ENCODE peak calls at places on chromosome 6, in nine cellular contexts. Z, I, L, S, F, R, U, E and D are unnamed samples.

GRCh38 chr6:125945378-125946141 is 11.0 kb upstream of the HINT3 start:
- DNase-seq in R (no peak), I (no peak), L (no peak), E (peak; percentile 75), Z (peak; percentile 91), F (peak; percentile 80), S (no peak), U (no peak), D (no peak)

GRCh38 chr6:116500969-116501433 is 10.4 kb upstream of the CALHM5 start:
- DNase-seq in I (no peak), R (no peak), E (peak; percentile 21), L (no peak), F (no peak), Z (peak; percentile 81), S (no peak), U (no peak), D (no peak)

GRCh38 chr6:2688416-2689064 is 62.2 kb downstream of the MYLK4 start:
- DNase-seq in I (no peak), E (peak; percentile 88), R (peak; percentile 41), U (no peak), S (peak; percentile 91), F (peak; percentile 91), Z (peak; percentile 84), L (no peak), D (no peak)

GRCh38 chr6:8193541-8193940 is 91.2 kb upstream of the EEF1E1 start:
- DNase-seq in L (no peak), S (no peak), I (no peak), Z (no peak), R (no peak), U (no peak), F (peak; percentile 69), E (no peak), D (no peak)

GRCh38 chr6:8392569-8392968 is 42.8 kb downstream of the SLC35B3 start:
- DNase-seq in L (no peak), R (no peak), F (no peak), U (no peak), S (peak; percentile 75), Z (no peak), E (no peak), I (no peak), D (no peak)

GRCh38 chr6:85498596-85499258 is 48.8 kb downstream of the NT5E start:
- DNase-seq in E (peak; percentile 46), R (no peak), L (no peak), Z (peak; percentile 82), S (peak; percentile 91), F (peak; percentile 58), U (no peak), I (no peak), D (no peak)

GRCh38 chr6:161066511-161066910 is 74.9 kb downstream of the MAP3K4 start:
- DNase-seq in Z (peak; percentile 38), L (no peak), F (no peak), U (no peak), R (no peak), S (no peak), I (no peak), E (peak; percentile 8), D (no peak)

GRCh38 chr6:28537065-28537464 is 11.4 kb downstream of the GPX5 start:
- DNase-seq in U (no peak), Z (no peak), R (no peak), L (no peak), S (no peak), I (no peak), F (no peak), E (peak; percentile 42), D (no peak)

GRCh38 chr6:19929312-19929711 is 92.1 kb downstream of the ID4 start:
- DNase-seq in Z (no peak), E (no peak), U (no peak), L (no peak), I (no peak), S (no peak), F (no peak), R (no peak), D (no peak)

GRCh38 chr6:117078624-117079023 is 186.7 kb upstream of the VGLL2 start:
- DNase-seq in Z (no peak), E (no peak), I (no peak), F (no peak), S (no peak), U (no peak), L (no peak), R (no peak), D (no peak)

GRCh38 chr6:47160702-47161101 is 118.6 kb upstream of the ADGRF1 start:
- DNase-seq in R (no peak), L (no peak), U (no peak), Z (no peak), S (no peak), I (no peak), E (no peak), F (no peak), D (no peak)

GRCh38 chr6:157244175-157244574 is 79.1 kb downstream of the TMEM242 start:
- DNase-seq in L (no peak), Z (peak; percentile 16), I (no peak), R (no peak), U (no peak), E (peak; percentile 88), F (peak; percentile 81), S (no peak), D (no peak)

GRCh38 chr6:45548657-45549515 is 171.2 kb upstream of the SUPT3H start:
- DNase-seq in E (no peak), R (peak; percentile 45), F (no peak), Z (peak; percentile 8), I (no peak), S (no peak), L (no peak), U (no peak), D (no peak)

GRCh38 chr6:1312444-1313363 is 806 bp downstream of the FOXQ1 start:
- DNase-seq in S (no peak), U (no peak), L (no peak), I (no peak), R (peak; percentile 42), F (no peak), Z (no peak), E (no peak), D (no peak)

GRCh38 chr6:16275230-16275574 is 36.8 kb downstream of the GMPR start:
- DNase-seq in L (no peak), F (no peak), I (no peak), U (no peak), Z (no peak), E (no peak), S (no peak), R (no peak), D (no peak)

GRCh38 chr6:16278048-16278724 is 39.8 kb downstream of the GMPR start:
- DNase-seq in R (no peak), U (no peak), I (peak; percentile 72), L (no peak), E (no peak), F (no peak), S (peak; percentile 64), Z (peak; percentile 16), D (no peak)

GRCh38 chr6:16274519-16275229 is 36.3 kb downstream of the GMPR start:
- DNase-seq in L (no peak), R (no peak), U (no peak), I (no peak), E (no peak), S (no peak), Z (no peak), F (no peak), D (no peak)

GRCh38 chr6:16278750-16279149 is 40.4 kb downstream of the GMPR start:
- DNase-seq in E (no peak), F (no peak), L (no peak), Z (no peak), U (no peak), R (no peak), S (no peak), I (no peak), D (no peak)

GRCh38 chr6:16276991-16277981 is 38.9 kb downstream of the GMPR start:
- DNase-seq in R (peak; percentile 64), U (peak; percentile 56), Z (peak; percentile 90), L (peak; percentile 30), S (peak; percentile 96), I (peak; percentile 84), E (peak; percentile 89), F (peak; percentile 91), D (no peak)
- TF ChIP-seq CTCF in R (no peak), U (no peak), Z (peak; percentile 67), L (peak; percentile 45), S (peak; percentile 92), I (peak; percentile 43), E (peak; percentile 69), F (peak; percentile 75), D (no peak)

GRCh38 chr6:95768539-95768938 is 191.2 kb downstream of the MANEA start:
- DNase-seq in Z (no peak), F (no peak), R (no peak), U (no peak), S (no peak), L (no peak), I (no peak), E (no peak), D (no peak)
- TF ChIP-seq CTCF in Z (no peak), F (no peak), R (no peak), U (no peak), S (no peak), L (peak; percentile 18), I (no peak), E (no peak), D (no peak)

DNA sequence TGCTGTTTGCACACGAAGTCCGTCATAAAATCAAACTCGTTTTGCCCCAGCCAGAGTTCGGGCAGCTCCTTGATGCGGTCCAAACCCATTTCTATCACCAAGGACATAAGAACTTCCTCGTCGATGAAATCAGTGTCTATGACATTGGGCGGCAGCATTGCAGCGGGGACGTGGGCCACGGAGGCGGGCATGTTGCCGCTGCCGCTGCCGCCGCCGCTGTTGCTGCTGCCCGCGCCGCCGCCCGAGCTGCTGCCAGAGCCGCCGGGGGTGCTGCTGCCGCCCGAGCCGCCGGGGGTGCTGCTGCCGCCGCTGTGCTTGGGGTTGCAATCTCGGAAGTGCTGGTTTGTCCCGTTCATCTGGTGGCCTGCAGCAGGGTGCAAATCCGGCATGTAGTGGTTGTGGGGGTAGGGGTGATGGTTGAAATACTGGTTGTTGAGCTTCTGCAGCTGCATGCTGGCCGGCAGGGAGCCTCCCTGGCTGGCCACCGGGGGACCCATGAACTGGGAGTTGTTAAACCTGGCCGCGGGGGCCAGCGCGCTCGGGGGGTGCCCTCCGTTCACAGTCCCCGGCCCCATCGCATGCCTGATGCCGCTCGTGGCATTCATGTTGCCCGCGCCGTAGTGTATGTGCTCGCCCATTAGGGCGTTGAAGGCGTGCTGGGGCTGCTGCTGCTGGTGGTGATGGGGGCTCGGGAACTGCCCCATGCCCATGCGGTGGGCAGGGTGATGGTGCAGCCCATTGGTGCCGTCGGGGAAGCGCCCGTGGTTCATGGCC is 1.1 kb downstream of the CITED2 start:
- DNase-seq in Z (peak; percentile 35), U (peak; percentile 51), E (peak; percentile 73), S (peak; percentile 53), L (peak; percentile 41), I (peak; percentile 72), F (peak; percentile 33), R (peak; percentile 53), D (peak; percentile 73)
- TF ChIP-seq CTCF in Z (peak; percentile 21), U (no peak), E (no peak), S (no peak), L (peak; percentile 53), I (peak; percentile 34), F (no peak), R (peak; percentile 52), D (no peak)

GRCh38 chr6:141675957-141676356 is 456.8 kb upstream of the GJE1 start:
- DNase-seq in E (peak; percentile 38), U (no peak), I (no peak), S (peak; percentile 37), R (no peak), L (no peak), F (no peak), Z (peak; percentile 13), D (no peak)

GRCh38 chr6:141682391-141682790 is 450.3 kb upstream of the GJE1 start:
- DNase-seq in L (no peak), S (peak; percentile 7), E (no peak), U (no peak), I (no peak), Z (peak; percentile 63), R (no peak), F (no peak), D (no peak)

GRCh38 chr6:141677598-141678211 is 455.0 kb upstream of the GJE1 start:
- DNase-seq in L (no peak), I (no peak), F (peak; percentile 2), E (peak; percentile 62), Z (peak; percentile 38), S (peak; percentile 63), U (no peak), R (no peak), D (no peak)
- TF ChIP-seq CTCF in L (peak; percentile 82), I (peak; percentile 38), F (peak; percentile 69), E (peak; percentile 70), Z (peak; percentile 50), S (peak; percentile 66), U (no peak), R (peak; percentile 49), D (peak; percentile 41)